ENCODE peak calls at places on chromosome 16, in seven cellular contexts. F is neural progenitor cell, I is MM.1S, B is GM23248, A is hepatocyte, V is HCT116, G is GM23338. Z is an unnamed sample.

GRCh38 chr16:82263456-82264159 is 93.6 kb upstream of the MPHOSPH6 start:
- DNase-seq in V (peak; percentile 53), G (peak; percentile 80), I (peak; percentile 45), A (peak; percentile 77), B (peak; percentile 64), F (peak; percentile 80), Z (peak; percentile 63)

GRCh38 chr16:8950580-8951077 is 13.1 kb downstream of the USP7 start:
- DNase-seq in A (no peak), F (no peak), G (no peak), I (no peak), V (no peak), B (peak; percentile 55), Z (no peak)

GRCh38 chr16:87681990-87682570 is 79.8 kb downstream of the JPH3 start:
- DNase-seq in G (peak; percentile 89), V (peak; percentile 10), I (no peak), F (peak; percentile 33), B (peak; percentile 85), A (no peak), Z (no peak)

GRCh38 chr16:23148513-23149266 is 562 bp downstream of the USP31 start:
- DNase-seq in B (peak; percentile 69), A (peak; percentile 71), V (no peak), G (peak; percentile 57), F (peak; percentile 65), I (peak; percentile 41), Z (peak; percentile 40)

GRCh38 chr16:69566437-69567030 is 768 bp downstream of the NFAT5 start:
- DNase-seq in F (peak; percentile 75), I (peak; percentile 53), A (peak; percentile 72), V (no peak), B (peak; percentile 88), G (peak; percentile 57), Z (peak; percentile 40)

GRCh38 chr16:52466998-52467397 is 79.9 kb downstream of the TOX3 start:
- DNase-seq in I (no peak), G (no peak), A (no peak), B (no peak), V (no peak), F (no peak), Z (no peak)

GRCh38 chr16:84360170-84360569 is 8.2 kb upstream of the ATP2C2 start:
- DNase-seq in A (no peak), G (no peak), I (no peak), F (no peak), B (no peak), V (no peak), Z (peak; percentile 89)

GRCh38 chr16:22004321-22004720 is 3.4 kb upstream of the PDZD9 start:
- DNase-seq in F (peak; percentile 59), G (no peak), A (no peak), V (no peak), I (no peak), B (no peak), Z (no peak)

GRCh38 chr16:78976212-78976611 is 624.3 kb downstream of the MAF start:
- DNase-seq in F (no peak), V (no peak), G (no peak), B (no peak), I (no peak), A (no peak), Z (no peak)

DNA sequence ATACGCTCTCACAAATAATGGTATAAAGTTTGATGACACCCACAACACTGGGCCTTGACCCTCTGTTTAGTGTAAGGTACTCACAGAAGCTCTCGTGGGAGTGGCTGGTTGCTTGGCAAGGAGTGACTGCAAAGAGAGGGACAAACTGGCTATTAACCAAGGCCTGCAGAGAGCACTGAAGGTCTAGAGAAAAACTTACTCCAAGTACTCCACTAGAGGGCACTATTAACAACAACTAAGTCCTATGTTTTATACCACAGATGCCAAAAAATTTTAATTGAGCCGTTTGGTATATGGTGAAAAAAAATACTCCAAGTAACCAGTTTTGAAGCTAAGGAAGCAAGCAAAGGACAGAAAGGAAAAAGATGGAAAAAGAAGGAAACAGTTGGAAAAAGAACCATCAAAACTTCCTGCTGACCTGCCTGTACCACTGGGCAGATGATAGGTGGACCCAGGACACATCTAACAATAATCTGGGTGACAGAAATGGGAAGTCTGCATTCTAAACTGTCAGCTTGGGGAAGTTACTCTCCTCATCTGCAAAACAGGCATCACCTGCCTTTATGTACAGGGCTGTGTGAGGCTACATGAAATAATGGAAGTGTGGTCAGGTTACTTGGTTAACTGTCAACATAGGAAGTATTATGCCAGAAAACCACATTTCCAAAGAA is 23.2 kb downstream of the DYNC1LI2 start:
- DNase-seq in F (peak; percentile 65), G (peak; percentile 77), V (peak; percentile 28), I (peak; percentile 56), A (peak; percentile 78), B (peak; percentile 83), Z (peak; percentile 66)
- H3K27ac ChIP-seq in F (no peak overlapping the region), G (peak overlapping the region; percentile 92), V (no peak overlapping the region), I (no peak overlapping the region), A (no peak overlapping the region), B (no peak overlapping the region), Z (no peak overlapping the region)

GRCh38 chr16:1637526-1637925 is 25.4 kb downstream of the CRAMP1 start:
- DNase-seq in F (no peak), G (no peak), I (no peak), V (no peak), B (no peak), A (no peak), Z (no peak)
- H3K79me2 ChIP-seq in F (peaks cover 37% of the 10 kb centered on the region), G (peaks cover 26% of the 10 kb centered on the region), I (peaks cover 10% of the 10 kb centered on the region), V (peaks cover 20% of the 10 kb centered on the region), B (peaks cover 67% of the 10 kb centered on the region), A (peaks cover 28% of the 10 kb centered on the region), Z (no peaks in the 10 kb centered on the region)

GRCh38 chr16:57999971-58000705 is at the start of gene ZNF319:
- DNase-seq in G (peak; percentile 44), I (peak; percentile 34), F (peak; percentile 72), A (no peak), V (no peak), B (peak; percentile 65), Z (no peak)

GRCh38 chr16:57998484-57998883 is 2.0 kb downstream of the ZNF319 start:
- DNase-seq in B (peak; percentile 40), F (no peak), I (no peak), G (no peak), A (peak; percentile 52), V (no peak), Z (peak; percentile 45)

GRCh38 chr16:57997528-57998265 is 2.8 kb downstream of the ZNF319 start:
- DNase-seq in B (no peak), V (no peak), I (no peak), F (no peak), G (no peak), A (no peak), Z (no peak)

GRCh38 chr16:57999366-57999970 is 1.0 kb downstream of the ZNF319 start:
- DNase-seq in F (peak; percentile 36), I (peak; percentile 36), A (no peak), B (peak; percentile 67), G (no peak), V (no peak), Z (no peak)

GRCh38 chr16:57998992-57999365 is 1.5 kb downstream of the ZNF319 start:
- DNase-seq in B (no peak), V (no peak), G (no peak), I (no peak), A (no peak), F (no peak), Z (no peak)
- TF ChIP-seq EZH2phosphoT487 in B (no peak), V (no peak), G (no peak), I (no peak), A (no peak), F (no peak), Z (no peak)

GRCh38 chr16:67443299-67443698 is 12.4 kb downstream of the HSD11B2 start:
- DNase-seq in I (no peak), F (no peak), G (no peak), B (peak; percentile 76), A (no peak), V (no peak), Z (no peak)

GRCh38 chr16:67445126-67445426 is 14.2 kb downstream of the HSD11B2 start:
- DNase-seq in V (no peak), A (no peak), I (no peak), G (no peak), B (no peak), F (no peak), Z (no peak)

GRCh38 chr16:67445441-67445912 is 14.6 kb downstream of the HSD11B2 start:
- DNase-seq in A (no peak), B (no peak), F (no peak), V (no peak), G (no peak), I (no peak), Z (no peak)

GRCh38 chr16:67445913-67446907 is 15.3 kb downstream of the HSD11B2 start:
- DNase-seq in V (no peak), F (no peak), B (no peak), A (peak; percentile 47), I (no peak), G (no peak), Z (no peak)

DNA sequence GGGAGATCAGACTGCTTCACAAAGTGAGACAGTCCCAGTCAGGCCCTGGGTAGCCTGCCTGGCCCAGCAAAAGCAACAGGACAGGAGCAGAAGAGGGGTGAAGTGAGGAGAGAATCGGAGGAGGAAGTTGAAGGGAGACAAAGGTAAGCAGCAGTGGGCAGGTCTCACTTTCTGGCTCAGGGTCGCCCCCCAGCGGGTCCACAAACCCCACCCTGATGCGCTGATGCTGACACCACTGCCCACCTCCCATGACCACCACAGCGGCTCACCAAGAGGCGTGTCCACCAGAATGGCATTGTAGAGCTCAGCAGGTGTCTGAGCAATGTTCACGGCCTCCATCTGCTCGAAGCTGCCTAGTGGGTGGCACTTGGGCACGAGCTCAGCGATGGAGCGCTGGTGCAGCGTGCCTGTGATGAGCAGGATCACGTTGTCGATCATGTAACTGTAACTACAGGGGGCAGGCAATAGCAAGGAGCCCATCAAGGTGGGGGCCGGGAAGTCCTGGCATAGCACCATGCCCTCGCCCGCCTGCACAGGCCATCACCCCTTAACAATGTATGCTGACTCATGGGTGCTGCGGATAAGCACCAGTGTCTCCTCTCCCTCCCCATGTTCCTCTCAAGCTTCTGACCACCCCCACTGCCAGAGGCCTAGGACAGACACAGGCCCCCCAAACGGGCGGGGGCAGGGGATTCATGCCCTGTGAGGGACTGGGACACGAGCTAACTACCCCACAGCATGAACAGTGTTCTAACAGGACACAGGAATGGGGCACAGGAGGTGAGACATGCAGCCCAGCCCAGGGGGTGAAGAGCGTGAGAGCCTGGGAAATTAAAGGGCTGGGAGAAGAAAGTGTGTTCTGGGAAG is 13.6 kb downstream of the HSD11B2 start:
- DNase-seq in F (no peak), G (peak; percentile 63), I (no peak), V (no peak), B (peak; percentile 39), A (no peak), Z (no peak)
- H3K27ac ChIP-seq in F (no peak overlapping the region), G (no peak overlapping the region), I (no peak overlapping the region), V (no peak overlapping the region), B (no peak overlapping the region), A (no peak overlapping the region), Z (no peak overlapping the region)

GRCh38 chr16:30066882-30067583 is 1.5 kb downstream of the ALDOA start:
- DNase-seq in V (no peak), I (no peak), G (no peak), A (no peak), B (peak; percentile 40), F (no peak), Z (no peak)
- H3K79me2 ChIP-seq in V (peaks cover 61% of the 10 kb centered on the region), I (peaks cover 65% of the 10 kb centered on the region), G (peaks cover 36% of the 10 kb centered on the region), A (peaks cover 47% of the 10 kb centered on the region), B (peaks cover 85% of the 10 kb centered on the region), F (peaks cover 65% of the 10 kb centered on the region), Z (peaks cover 69% of the 10 kb centered on the region)

DNA sequence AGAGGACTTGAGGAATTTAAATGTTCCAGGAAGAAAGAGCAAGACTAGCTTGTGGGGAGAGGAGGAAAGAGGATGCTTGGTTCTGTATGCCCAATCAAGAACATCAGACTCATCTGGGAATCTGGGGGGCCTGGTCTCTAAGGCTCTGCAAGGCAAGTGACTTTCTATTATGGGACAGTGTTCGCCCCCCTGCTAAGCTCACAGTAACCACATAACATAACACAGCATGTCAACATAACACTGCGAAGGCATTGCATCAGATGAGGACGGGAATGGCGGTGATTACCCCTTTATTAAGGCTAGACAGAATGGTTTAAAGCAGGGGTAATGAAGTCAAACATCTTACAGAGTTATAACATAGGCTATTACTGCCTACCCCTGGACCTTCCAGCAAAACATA is 176.6 kb upstream of the IRX6 start:
- DNase-seq in F (no peak), A (no peak), V (no peak), G (no peak), I (no peak), B (no peak), Z (no peak)
- TF ChIP-seq EZH2phosphoT487 in F (no peak), A (no peak), V (no peak), G (no peak), I (no peak), B (no peak), Z (no peak)